ENCODE peak calls at places on chromosome 5, in seven cellular contexts. One of them, this sample, is unnamed.

GRCh38 chr5:90866333-90866732 is 307.7 kb downstream of the ADGRV1 start:
- DNase-seq in mesendoderm: peak; percentile 46
- DNase-seq in mesenchymal stem cell: peak; percentile 56
- DNase-seq in trophoblast cell: peak; percentile 70
- DNase-seq in H9: no peak
- DNase-seq in IMR-90: peak; percentile 28
- DNase-seq in H1: no peak
- DNase-seq in this sample: no peak

GRCh38 chr5:149543361-149544198 is 7.7 kb downstream of the CSNK1A1 start:
- DNase-seq in trophoblast cell: no peak
- DNase-seq in H1: no peak
- DNase-seq in IMR-90: no peak
- DNase-seq in mesendoderm: no peak
- DNase-seq in mesenchymal stem cell: no peak
- DNase-seq in H9: no peak
- DNase-seq in this sample: no peak

GRCh38 chr5:130158036-130158435 is 253.8 kb downstream of the CHSY3 start:
- DNase-seq in mesenchymal stem cell: no peak
- DNase-seq in IMR-90: no peak
- DNase-seq in H1: no peak
- DNase-seq in mesendoderm: no peak
- DNase-seq in trophoblast cell: peak; percentile 85
- DNase-seq in H9: no peak
- DNase-seq in this sample: no peak

GRCh38 chr5:153400931-153401330 is 89.5 kb upstream of the GRIA1 start:
- DNase-seq in H1: no peak
- DNase-seq in mesenchymal stem cell: no peak
- DNase-seq in mesendoderm: no peak
- DNase-seq in IMR-90: no peak
- DNase-seq in H9: no peak
- DNase-seq in trophoblast cell: no peak
- DNase-seq in this sample: no peak

GRCh38 chr5:81965510-81965909 is 6.3 kb upstream of the ATG10 start:
- DNase-seq in mesendoderm: peak; percentile 38
- DNase-seq in IMR-90: no peak
- DNase-seq in trophoblast cell: peak; percentile 60
- DNase-seq in H1: no peak
- DNase-seq in mesenchymal stem cell: peak; percentile 40
- DNase-seq in H9: no peak
- DNase-seq in this sample: no peak

GRCh38 chr5:179227196-179227577 is 118.1 kb downstream of the ADAMTS2 start:
- DNase-seq in H1: no peak
- DNase-seq in trophoblast cell: no peak
- DNase-seq in mesendoderm: no peak
- DNase-seq in IMR-90: no peak
- DNase-seq in mesenchymal stem cell: no peak
- DNase-seq in H9: peak; percentile 22
- DNase-seq in this sample: no peak

GRCh38 chr5:106759152-106759551 is 911.6 kb downstream of the EFNA5 start:
- DNase-seq in IMR-90: no peak
- DNase-seq in H9: no peak
- DNase-seq in H1: no peak
- DNase-seq in trophoblast cell: no peak
- DNase-seq in mesendoderm: no peak
- DNase-seq in mesenchymal stem cell: no peak
- DNase-seq in this sample: no peak

GRCh38 chr5:127871448-127872153 is 168.4 kb downstream of the CCDC192 start:
- DNase-seq in mesenchymal stem cell: no peak
- DNase-seq in IMR-90: no peak
- DNase-seq in mesendoderm: no peak
- DNase-seq in trophoblast cell: peak; percentile 82
- DNase-seq in H9: no peak
- DNase-seq in H1: no peak
- DNase-seq in this sample: no peak

GRCh38 chr5:19978466-19978865 is 9.5 kb downstream of the CDH18 start:
- DNase-seq in H1: no peak
- DNase-seq in trophoblast cell: no peak
- DNase-seq in IMR-90: no peak
- DNase-seq in H9: no peak
- DNase-seq in mesenchymal stem cell: no peak
- DNase-seq in mesendoderm: no peak
- DNase-seq in this sample: no peak

GRCh38 chr5:94777163-94777885 is 158.9 kb downstream of the SLF1 start:
- DNase-seq in mesenchymal stem cell: no peak
- DNase-seq in H9: no peak
- DNase-seq in mesendoderm: no peak
- DNase-seq in IMR-90: no peak
- DNase-seq in trophoblast cell: no peak
- DNase-seq in H1: no peak
- DNase-seq in this sample: no peak

GRCh38 chr5:16856531-16856930 is 79.6 kb downstream of the MYO10 start:
- DNase-seq in IMR-90: peak; percentile 78
- DNase-seq in trophoblast cell: peak; percentile 97
- DNase-seq in H1: no peak
- DNase-seq in mesenchymal stem cell: peak; percentile 66
- DNase-seq in H9: no peak
- DNase-seq in mesendoderm: no peak
- DNase-seq in this sample: no peak

GRCh38 chr5:126402591-126402990 is 20.6 kb upstream of the GRAMD2B start:
- DNase-seq in trophoblast cell: no peak
- DNase-seq in H9: no peak
- DNase-seq in IMR-90: no peak
- DNase-seq in H1: no peak
- DNase-seq in mesendoderm: no peak
- DNase-seq in mesenchymal stem cell: no peak
- DNase-seq in this sample: no peak

GRCh38 chr5:153601377-153601776 is 110.9 kb downstream of the GRIA1 start:
- DNase-seq in trophoblast cell: no peak
- DNase-seq in IMR-90: no peak
- DNase-seq in H9: no peak
- DNase-seq in mesendoderm: no peak
- DNase-seq in mesenchymal stem cell: no peak
- DNase-seq in H1: no peak
- DNase-seq in this sample: no peak

GRCh38 chr5:9545959-9546851 is at the start of gene SEMA5A:
- DNase-seq in mesendoderm: peak; percentile 80
- DNase-seq in H1: peak; percentile 86
- DNase-seq in trophoblast cell: peak; percentile 63
- DNase-seq in H9: peak; percentile 85
- DNase-seq in mesenchymal stem cell: peak; percentile 79
- DNase-seq in IMR-90: peak; percentile 66
- DNase-seq in this sample: peak; percentile 73

GRCh38 chr5:169296456-169297220 is 4.3 kb downstream of the SLIT3 start:
- DNase-seq in mesenchymal stem cell: peak; percentile 85
- DNase-seq in H9: no peak
- DNase-seq in trophoblast cell: no peak
- DNase-seq in IMR-90: no peak
- DNase-seq in mesendoderm: no peak
- DNase-seq in H1: no peak
- DNase-seq in this sample: no peak

GRCh38 chr5:68337235-68337634 is 121.7 kb downstream of the PIK3R1 start:
- DNase-seq in H1: no peak
- DNase-seq in mesenchymal stem cell: no peak
- DNase-seq in mesendoderm: no peak
- DNase-seq in IMR-90: no peak
- DNase-seq in H9: no peak
- DNase-seq in trophoblast cell: no peak
- DNase-seq in this sample: no peak

DNA sequence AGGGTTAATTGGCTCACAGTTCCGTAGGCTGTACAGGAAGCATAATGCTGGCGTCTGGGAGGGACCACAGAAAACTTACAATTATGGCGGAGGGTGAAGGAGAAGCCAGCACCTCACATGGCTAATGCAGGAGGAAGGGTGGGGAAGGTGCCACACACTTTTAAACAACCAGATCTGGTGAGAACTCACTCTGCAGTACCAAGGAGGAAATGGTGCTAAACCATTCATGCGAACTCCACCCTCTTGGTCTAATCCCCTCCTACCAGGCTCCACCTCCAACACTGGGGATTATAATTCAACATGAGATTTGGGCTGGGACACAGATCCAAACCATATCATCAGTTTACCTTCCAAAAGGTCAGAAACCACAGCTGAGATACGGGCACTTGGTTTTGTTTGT is 122.9 kb downstream of the PDZD2 start:
- DNase-seq in trophoblast cell: no peak
- DNase-seq in mesendoderm: no peak
- DNase-seq in IMR-90: no peak
- DNase-seq in H1: no peak
- DNase-seq in mesenchymal stem cell: no peak
- DNase-seq in H9: no peak
- DNase-seq in this sample: no peak
- H3K4ac ChIP-seq in trophoblast cell: no peak overlapping the region
- H3K4ac ChIP-seq in mesendoderm: no peak overlapping the region
- H3K4ac ChIP-seq in IMR-90: no peak overlapping the region
- H3K4ac ChIP-seq in H1: no peak overlapping the region
- H3K4ac ChIP-seq in mesenchymal stem cell: no peak overlapping the region
- H3K4ac ChIP-seq in H9: no peak overlapping the region
- H3K4ac ChIP-seq in this sample: no peak overlapping the region

DNA sequence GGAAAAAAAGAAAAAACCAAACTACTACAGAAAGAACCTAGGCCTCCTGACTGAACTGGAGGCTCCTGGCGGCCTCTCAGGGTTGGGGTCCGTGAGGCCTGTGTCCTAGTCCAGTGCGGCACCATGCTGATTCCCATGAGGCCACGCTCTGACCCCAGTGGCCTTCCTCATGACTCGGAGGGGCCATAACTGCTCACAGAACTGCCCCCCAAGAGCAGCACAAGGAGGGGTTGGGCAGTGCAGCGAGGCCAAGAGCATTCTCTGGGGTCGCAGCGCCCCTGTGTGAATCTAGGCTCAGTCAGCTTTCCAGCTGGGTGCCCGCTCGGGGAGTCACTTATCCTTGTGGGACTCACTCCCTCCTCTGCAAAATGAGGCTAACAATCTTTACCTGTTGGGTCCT is 79.3 kb upstream of the FBXW11 start:
- DNase-seq in mesendoderm: no peak
- DNase-seq in H9: no peak
- DNase-seq in mesenchymal stem cell: no peak
- DNase-seq in H1: no peak
- DNase-seq in IMR-90: no peak
- DNase-seq in trophoblast cell: no peak
- DNase-seq in this sample: no peak
- H3K4ac ChIP-seq in mesendoderm: no peak overlapping the region
- H3K4ac ChIP-seq in H9: no peak overlapping the region
- H3K4ac ChIP-seq in mesenchymal stem cell: no peak overlapping the region
- H3K4ac ChIP-seq in H1: no peak overlapping the region
- H3K4ac ChIP-seq in IMR-90: no peak overlapping the region
- H3K4ac ChIP-seq in trophoblast cell: no peak overlapping the region
- H3K4ac ChIP-seq in this sample: no peak overlapping the region

DNA sequence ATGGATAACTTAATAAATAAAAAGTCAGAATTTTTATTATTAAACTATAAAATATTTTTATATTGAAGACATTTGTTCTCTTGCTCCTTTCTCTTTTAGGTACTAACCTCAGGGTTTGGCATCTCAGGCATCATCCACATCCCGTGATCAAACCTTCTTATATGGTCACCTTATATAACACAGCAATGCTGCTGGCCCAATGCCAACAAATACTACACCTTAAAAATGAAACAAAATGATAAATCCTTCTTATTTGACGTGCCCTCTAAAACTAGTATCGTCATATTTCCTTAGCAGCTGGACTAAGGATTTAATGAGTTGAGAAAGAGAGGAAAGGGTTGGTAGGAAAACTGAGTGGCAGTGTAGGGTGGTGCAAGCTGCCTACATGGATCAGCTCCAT is 56.6 kb downstream of the NDUFAF2 start:
- DNase-seq in mesenchymal stem cell: no peak
- DNase-seq in trophoblast cell: no peak
- DNase-seq in mesendoderm: no peak
- DNase-seq in IMR-90: no peak
- DNase-seq in H9: no peak
- DNase-seq in H1: no peak
- DNase-seq in this sample: no peak
- H3K4ac ChIP-seq in mesenchymal stem cell: no peak overlapping the region
- H3K4ac ChIP-seq in trophoblast cell: no peak overlapping the region
- H3K4ac ChIP-seq in mesendoderm: no peak overlapping the region
- H3K4ac ChIP-seq in IMR-90: no peak overlapping the region
- H3K4ac ChIP-seq in H9: no peak overlapping the region
- H3K4ac ChIP-seq in H1: no peak overlapping the region
- H3K4ac ChIP-seq in this sample: no peak overlapping the region

GRCh38 chr5:23027341-23027740 is 174.2 kb upstream of the CDH12 start:
- DNase-seq in H9: no peak
- DNase-seq in H1: no peak
- DNase-seq in mesendoderm: no peak
- DNase-seq in IMR-90: no peak
- DNase-seq in trophoblast cell: no peak
- DNase-seq in mesenchymal stem cell: no peak
- DNase-seq in this sample: no peak
- H3K4ac ChIP-seq in H9: no peak overlapping the region
- H3K4ac ChIP-seq in H1: no peak overlapping the region
- H3K4ac ChIP-seq in mesendoderm: no peak overlapping the region
- H3K4ac ChIP-seq in IMR-90: no peak overlapping the region
- H3K4ac ChIP-seq in trophoblast cell: no peak overlapping the region
- H3K4ac ChIP-seq in mesenchymal stem cell: no peak overlapping the region
- H3K4ac ChIP-seq in this sample: no peak overlapping the region

GRCh38 chr5:78720997-78721396 is 72.4 kb upstream of the LHFPL2 start:
- DNase-seq in IMR-90: no peak
- DNase-seq in mesenchymal stem cell: no peak
- DNase-seq in trophoblast cell: no peak
- DNase-seq in mesendoderm: no peak
- DNase-seq in H9: no peak
- DNase-seq in H1: no peak
- DNase-seq in this sample: no peak
- H3K4ac ChIP-seq in IMR-90: no peak overlapping the region
- H3K4ac ChIP-seq in mesenchymal stem cell: no peak overlapping the region
- H3K4ac ChIP-seq in trophoblast cell: no peak overlapping the region
- H3K4ac ChIP-seq in mesendoderm: no peak overlapping the region
- H3K4ac ChIP-seq in H9: no peak overlapping the region
- H3K4ac ChIP-seq in H1: no peak overlapping the region
- H3K4ac ChIP-seq in this sample: no peak overlapping the region

DNA sequence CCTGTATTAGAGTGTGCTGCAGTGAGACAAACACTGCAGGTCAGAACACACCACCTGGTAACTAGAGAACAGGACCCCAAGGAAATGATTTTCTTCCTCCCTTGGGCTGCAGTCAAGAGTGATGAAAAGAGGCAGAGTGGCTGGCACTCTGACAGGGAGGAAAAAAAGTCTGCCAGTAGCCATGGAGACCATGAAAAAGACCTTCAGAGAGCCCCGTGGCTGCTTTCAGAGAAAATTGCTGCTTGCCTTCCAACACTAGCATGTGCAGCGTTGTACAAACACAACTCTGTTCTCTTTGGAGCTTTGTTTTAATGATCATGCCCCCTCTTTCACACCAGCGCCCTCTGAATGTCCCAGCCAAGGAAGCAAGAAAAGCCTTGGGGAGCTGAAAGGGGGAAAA is 68.8 kb downstream of the ANKRD55 start:
- DNase-seq in trophoblast cell: no peak
- DNase-seq in H1: no peak
- DNase-seq in mesenchymal stem cell: peak; percentile 53
- DNase-seq in mesendoderm: no peak
- DNase-seq in IMR-90: no peak
- DNase-seq in H9: no peak
- DNase-seq in this sample: no peak
- H3K4ac ChIP-seq in trophoblast cell: no peak overlapping the region
- H3K4ac ChIP-seq in H1: no peak overlapping the region
- H3K4ac ChIP-seq in mesenchymal stem cell: peak overlapping the region; percentile 54
- H3K4ac ChIP-seq in mesendoderm: no peak overlapping the region
- H3K4ac ChIP-seq in IMR-90: peak overlapping the region; percentile 57
- H3K4ac ChIP-seq in H9: no peak overlapping the region
- H3K4ac ChIP-seq in this sample: no peak overlapping the region